ENCODE peak calls at places on chromosomes 16 and 17, in ten cellular contexts. R is fibroblast of pulmonary artery, H is GM13976, W is mammary epithelial cell, A is psoas muscle, S is foreskin fibroblast, Z is tibial artery, J is neural crest cell, E is H9, L is omental fat pad. Q is an unnamed sample.

GRCh38 chr17:29136998-29137730 is 43.0 kb downstream of the MYO18A start:
- DNase-seq in R (no peak), H (no peak), W (no peak), A (no peak), S (peak), Z (no peak), J (no peak), E (no peak), L (no peak), Q (no peak)

GRCh38 chr17:79645777-79646088 is 34.9 kb upstream of the RBFOX3 start:
- DNase-seq in R (no peak), H (no peak), W (no peak), A (no peak), S (no peak), Z (no peak), J (no peak), E (no peak), L (no peak), Q (no peak)

GRCh38 chr16:8853150-8853549 is 15.7 kb downstream of the CARHSP1 start:
- DNase-seq in R (no peak), H (no peak), W (no peak), A (no peak), S (peak), Z (no peak), J (no peak), E (no peak), L (no peak), Q (no peak)

GRCh38 chr17:22278302-22279275 is 586.3 kb downstream of the KCNJ18 start:
- DNase-seq in R (no peak), H (no peak), W (no peak), A (no peak), S (no peak), Z (no peak), J (no peak), E (peak), L (no peak), Q (no peak)

GRCh38 chr16:586047-586644 is 3.7 kb upstream of the RAB40C start:
- DNase-seq in R (no peak), H (no peak), W (no peak), A (no peak), S (peak), Z (no peak), J (no peak), E (no peak), L (no peak), Q (no peak)

GRCh38 chr16:28317040-28317880 is 24.9 kb downstream of the SBK1 start:
- DNase-seq in R (peak), H (peak), W (peak), A (peak), S (peak), Z (peak), J (peak), E (peak), L (peak), Q (peak)

GRCh38 chr17:81018044-81018802 is 16.7 kb upstream of the BAIAP2 start:
- DNase-seq in R (peak), H (no peak), W (no peak), A (peak), S (peak), Z (no peak), J (no peak), E (no peak), L (no peak), Q (no peak)

GRCh38 chr17:77756028-77756427 is 202.5 kb upstream of the TNRC6C start:
- DNase-seq in R (no peak), H (no peak), W (no peak), A (no peak), S (no peak), Z (no peak), J (no peak), E (no peak), L (no peak), Q (no peak)

GRCh38 chr17:48374650-48375230 is 55.3 kb downstream of the SKAP1 start:
- DNase-seq in R (no peak), H (peak), W (peak), A (no peak), S (no peak), Z (peak), J (no peak), E (peak), L (no peak), Q (peak)

GRCh38 chr17:5509482-5509881 is 23.1 kb downstream of the MIS12 start:
- DNase-seq in R (peak), H (no peak), W (peak), A (no peak), S (peak), Z (no peak), J (no peak), E (peak), L (no peak), Q (peak)

GRCh38 chr17:48024149-48025039 is 13.2 kb downstream of the COPZ2 start:
- DNase-seq in R (no peak), H (peak), W (peak), A (peak), S (peak), Z (peak), J (peak), E (peak), L (no peak), Q (peak)

GRCh38 chr16:2485811-2486507 is 11.0 kb downstream of the TBC1D24 start:
- DNase-seq in R (no peak), H (no peak), W (no peak), A (no peak), S (peak), Z (no peak), J (no peak), E (no peak), L (no peak), Q (no peak)

DNA sequence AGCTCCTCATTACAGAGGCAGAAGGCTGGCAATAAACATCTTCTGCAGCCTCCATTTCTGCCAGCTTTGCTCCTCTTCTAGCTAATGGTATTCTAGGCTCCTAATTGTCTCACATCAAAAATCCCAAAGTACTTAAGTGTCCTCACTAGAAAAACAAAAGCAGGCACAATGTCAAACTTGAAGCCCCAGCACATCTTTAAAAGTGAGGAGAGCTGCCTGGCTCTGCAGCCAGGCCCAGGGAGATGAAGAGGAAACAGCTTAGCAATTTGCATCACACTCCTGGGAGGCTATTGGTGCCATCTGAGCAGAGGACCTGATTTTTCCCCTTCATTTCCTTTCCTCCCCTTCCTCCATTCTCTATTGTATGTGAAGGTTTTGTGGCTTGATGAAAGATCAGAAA is 197.1 kb downstream of the KCNJ2 start:
- DNase-seq in R (no peak), H (no peak), W (no peak), A (no peak), S (no peak), Z (no peak), J (no peak), E (peak), L (no peak), Q (no peak)
- TF ChIP-seq CTCF in R (no peak), H (no peak), W (no peak), A (no peak), S (no peak), Z (no peak), J (no peak), E (no peak), L (no peak), Q (no peak)

GRCh38 chr17:43211480-43212402 is at the start of gene TMEM106A:
- DNase-seq in R (peak), H (peak), W (peak), A (peak), S (peak), Z (peak), J (peak), E (peak), L (peak), Q (peak)
- TF ChIP-seq CTCF in R (peak), H (peak), W (peak), A (no peak), S (peak), Z (peak), J (peak), E (peak), L (no peak), Q (no peak)

GRCh38 chr16:27073733-27074132 is 7.0 kb downstream of the C16orf82 start:
- DNase-seq in R (no peak), H (no peak), W (no peak), A (no peak), S (no peak), Z (no peak), J (no peak), E (no peak), L (no peak), Q (no peak)
- TF ChIP-seq CTCF in R (no peak), H (no peak), W (no peak), A (no peak), S (no peak), Z (no peak), J (no peak), E (no peak), L (no peak), Q (no peak)

DNA sequence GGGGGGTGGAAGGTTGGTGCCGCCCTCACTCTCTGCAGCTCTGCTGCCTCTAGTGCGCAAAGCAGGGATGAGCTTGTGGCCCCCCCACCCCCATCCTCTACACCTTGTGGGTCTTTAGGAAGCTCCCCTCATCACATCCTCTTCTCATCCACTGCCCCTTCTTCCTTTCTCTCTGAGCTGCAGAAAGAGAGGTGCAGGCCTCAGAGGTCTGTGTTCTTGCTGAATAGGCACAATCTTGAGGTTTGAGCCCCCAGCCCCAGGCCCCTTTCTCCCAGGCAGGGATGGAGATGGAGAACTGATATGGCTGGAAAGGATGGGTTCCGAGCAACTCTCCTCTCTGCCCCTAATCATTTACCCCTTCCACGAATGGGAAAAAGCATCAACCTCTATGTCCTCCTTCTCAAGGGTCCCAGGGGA is 2.6 kb downstream of the CACNA1G start:
- DNase-seq in R (no peak), H (no peak), W (no peak), A (no peak), S (no peak), Z (no peak), J (no peak), E (peak), L (no peak), Q (no peak)
- TF ChIP-seq CTCF in R (no peak), H (no peak), W (no peak), A (no peak), S (no peak), Z (no peak), J (no peak), E (peak), L (no peak), Q (no peak)

GRCh38 chr16:69399361-69399760 is 13.6 kb upstream of the TERF2 start:
- DNase-seq in R (peak), H (no peak), W (no peak), A (no peak), S (peak), Z (no peak), J (no peak), E (no peak), L (no peak), Q (no peak)

GRCh38 chr16:69395859-69396186 is 10.0 kb upstream of the TERF2 start:
- DNase-seq in R (no peak), H (no peak), W (no peak), A (no peak), S (no peak), Z (no peak), J (no peak), E (no peak), L (no peak), Q (no peak)

GRCh38 chr16:69396187-69397061 is 10.6 kb upstream of the TERF2 start:
- DNase-seq in R (peak), H (peak), W (peak), A (peak), S (peak), Z (peak), J (peak), E (peak), L (peak), Q (peak)

GRCh38 chr16:69393898-69394849 is 8.4 kb upstream of the TERF2 start:
- DNase-seq in R (no peak), H (no peak), W (no peak), A (no peak), S (peak), Z (no peak), J (no peak), E (no peak), L (no peak), Q (no peak)

GRCh38 chr16:69397821-69398521 is 12.2 kb upstream of the TERF2 start:
- DNase-seq in R (peak), H (no peak), W (peak), A (no peak), S (peak), Z (peak), J (peak), E (peak), L (no peak), Q (peak)
- TF ChIP-seq CTCF in R (peak), H (peak), W (peak), A (peak), S (peak), Z (peak), J (peak), E (peak), L (no peak), Q (peak)